ENCODE peak calls at places on chromosomes 2 and 18, in seven cellular contexts. One of them, this sample, is unnamed.

GRCh38 chr2:144426981-144427479 is 92.9 kb downstream of the ZEB2 start:
- DNase-seq in H9: no peak
- DNase-seq in IMR-90: peak
- DNase-seq in neuronal stem cell: no peak
- DNase-seq in H1: no peak
- DNase-seq in mesenchymal stem cell: peak
- DNase-seq in trophoblast cell: no peak
- DNase-seq in this sample: peak

GRCh38 chr2:197042613-197043248 is 116.2 kb upstream of the PGAP1 start:
- DNase-seq in H9: no peak
- DNase-seq in IMR-90: peak
- DNase-seq in neuronal stem cell: no peak
- DNase-seq in H1: no peak
- DNase-seq in mesenchymal stem cell: no peak
- DNase-seq in trophoblast cell: no peak
- DNase-seq in this sample: no peak

GRCh38 chr2:126715111-126715510 is 59.2 kb downstream of the GYPC start:
- DNase-seq in H9: no peak
- DNase-seq in IMR-90: no peak
- DNase-seq in neuronal stem cell: no peak
- DNase-seq in H1: peak
- DNase-seq in mesenchymal stem cell: no peak
- DNase-seq in trophoblast cell: no peak
- DNase-seq in this sample: no peak

GRCh38 chr2:23361185-23361584 is 23.8 kb upstream of the KLHL29 start:
- DNase-seq in H9: no peak
- DNase-seq in IMR-90: peak
- DNase-seq in neuronal stem cell: no peak
- DNase-seq in H1: no peak
- DNase-seq in mesenchymal stem cell: no peak
- DNase-seq in trophoblast cell: no peak
- DNase-seq in this sample: no peak

GRCh38 chr18:7946724-7947377 is 379.7 kb downstream of the PTPRM start:
- DNase-seq in H9: no peak
- DNase-seq in IMR-90: peak
- DNase-seq in neuronal stem cell: no peak
- DNase-seq in H1: no peak
- DNase-seq in mesenchymal stem cell: peak
- DNase-seq in trophoblast cell: no peak
- DNase-seq in this sample: peak

GRCh38 chr2:207765541-207765940 is 4.2 kb downstream of the FZD5 start:
- DNase-seq in H9: peak
- DNase-seq in IMR-90: no peak
- DNase-seq in neuronal stem cell: peak
- DNase-seq in H1: no peak
- DNase-seq in mesenchymal stem cell: no peak
- DNase-seq in trophoblast cell: no peak
- DNase-seq in this sample: peak

GRCh38 chr18:57026316-57026715 is 120.6 kb upstream of the BOD1L2 start:
- DNase-seq in H9: no peak
- DNase-seq in IMR-90: peak
- DNase-seq in neuronal stem cell: no peak
- DNase-seq in H1: no peak
- DNase-seq in mesenchymal stem cell: peak
- DNase-seq in trophoblast cell: no peak
- DNase-seq in this sample: no peak

GRCh38 chr2:179186126-179186525 is 78.5 kb downstream of the SESTD1 start:
- DNase-seq in H9: no peak
- DNase-seq in IMR-90: peak
- DNase-seq in neuronal stem cell: no peak
- DNase-seq in H1: no peak
- DNase-seq in mesenchymal stem cell: peak
- DNase-seq in trophoblast cell: no peak
- DNase-seq in this sample: no peak

GRCh38 chr2:61439241-61440002 is 31.5 kb downstream of the USP34 start:
- DNase-seq in H9: no peak
- DNase-seq in IMR-90: no peak
- DNase-seq in neuronal stem cell: no peak
- DNase-seq in H1: no peak
- DNase-seq in mesenchymal stem cell: no peak
- DNase-seq in trophoblast cell: peak
- DNase-seq in this sample: no peak

GRCh38 chr2:220687231-220687843 is 884.8 kb downstream of the EPHA4 start:
- DNase-seq in H9: peak
- DNase-seq in IMR-90: peak
- DNase-seq in neuronal stem cell: peak
- DNase-seq in H1: peak
- DNase-seq in mesenchymal stem cell: peak
- DNase-seq in trophoblast cell: peak
- DNase-seq in this sample: peak

GRCh38 chr2:221969087-221969829 is 329.5 kb downstream of the PAX3 start:
- DNase-seq in H9: no peak
- DNase-seq in IMR-90: peak
- DNase-seq in neuronal stem cell: peak
- DNase-seq in H1: no peak
- DNase-seq in mesenchymal stem cell: peak
- DNase-seq in trophoblast cell: peak
- DNase-seq in this sample: peak

GRCh38 chr2:217360111-217360510 is 500.2 kb upstream of the TNP1 start:
- DNase-seq in H9: no peak
- DNase-seq in IMR-90: no peak
- DNase-seq in neuronal stem cell: no peak
- DNase-seq in H1: no peak
- DNase-seq in mesenchymal stem cell: no peak
- DNase-seq in trophoblast cell: no peak
- DNase-seq in this sample: no peak

GRCh38 chr2:23926289-23926749 is 604 bp downstream of the ATAD2B start:
- DNase-seq in H9: peak
- DNase-seq in IMR-90: no peak
- DNase-seq in neuronal stem cell: peak
- DNase-seq in H1: no peak
- DNase-seq in mesenchymal stem cell: no peak
- DNase-seq in trophoblast cell: peak
- DNase-seq in this sample: peak

GRCh38 chr2:28287261-28287915 is 105.3 kb upstream of the FOSL2 start:
- DNase-seq in H9: no peak
- DNase-seq in IMR-90: peak
- DNase-seq in neuronal stem cell: no peak
- DNase-seq in H1: no peak
- DNase-seq in mesenchymal stem cell: peak
- DNase-seq in trophoblast cell: no peak
- DNase-seq in this sample: no peak

GRCh38 chr2:134279417-134279816 is 25.5 kb downstream of the MGAT5 start:
- DNase-seq in H9: no peak
- DNase-seq in IMR-90: no peak
- DNase-seq in neuronal stem cell: no peak
- DNase-seq in H1: no peak
- DNase-seq in mesenchymal stem cell: no peak
- DNase-seq in trophoblast cell: no peak
- DNase-seq in this sample: no peak

GRCh38 chr2:30915485-30915884 is 108.2 kb upstream of the CAPN13 start:
- DNase-seq in H9: peak
- DNase-seq in IMR-90: peak
- DNase-seq in neuronal stem cell: peak
- DNase-seq in H1: peak
- DNase-seq in mesenchymal stem cell: no peak
- DNase-seq in trophoblast cell: peak
- DNase-seq in this sample: peak

GRCh38 chr18:8615397-8616025 is 6.3 kb downstream of the RAB12 start:
- DNase-seq in H9: no peak
- DNase-seq in IMR-90: peak
- DNase-seq in neuronal stem cell: no peak
- DNase-seq in H1: no peak
- DNase-seq in mesenchymal stem cell: peak
- DNase-seq in trophoblast cell: peak
- DNase-seq in this sample: peak

GRCh38 chr18:56307771-56308170 is 330.6 kb downstream of the TXNL1 start:
- DNase-seq in H9: no peak
- DNase-seq in IMR-90: no peak
- DNase-seq in neuronal stem cell: no peak
- DNase-seq in H1: no peak
- DNase-seq in mesenchymal stem cell: no peak
- DNase-seq in trophoblast cell: no peak
- DNase-seq in this sample: peak

GRCh38 chr2:239644016-239644415 is 243.2 kb upstream of the HDAC4 start:
- DNase-seq in H9: no peak
- DNase-seq in IMR-90: no peak
- DNase-seq in neuronal stem cell: no peak
- DNase-seq in H1: no peak
- DNase-seq in mesenchymal stem cell: peak
- DNase-seq in trophoblast cell: peak
- DNase-seq in this sample: peak

GRCh38 chr2:107992069-107992468 is 5.7 kb downstream of the SLC5A7 start:
- DNase-seq in H9: no peak
- DNase-seq in IMR-90: no peak
- DNase-seq in neuronal stem cell: no peak
- DNase-seq in H1: no peak
- DNase-seq in mesenchymal stem cell: no peak
- DNase-seq in trophoblast cell: no peak
- DNase-seq in this sample: no peak

GRCh38 chr2:110977388-110977787 is 143.3 kb upstream of the BCL2L11 start:
- DNase-seq in H9: no peak
- DNase-seq in IMR-90: no peak
- DNase-seq in neuronal stem cell: no peak
- DNase-seq in H1: no peak
- DNase-seq in mesenchymal stem cell: no peak
- DNase-seq in trophoblast cell: no peak
- DNase-seq in this sample: no peak

GRCh38 chr2:237352279-237352845 is 61.6 kb downstream of the COL6A3 start:
- DNase-seq in H9: no peak
- DNase-seq in IMR-90: no peak
- DNase-seq in neuronal stem cell: no peak
- DNase-seq in H1: no peak
- DNase-seq in mesenchymal stem cell: no peak
- DNase-seq in trophoblast cell: no peak
- DNase-seq in this sample: no peak

GRCh38 chr2:69195706-69196105 is 182.7 kb downstream of the ANTXR1 start:
- DNase-seq in H9: no peak
- DNase-seq in IMR-90: no peak
- DNase-seq in neuronal stem cell: no peak
- DNase-seq in H1: no peak
- DNase-seq in mesenchymal stem cell: no peak
- DNase-seq in trophoblast cell: peak
- DNase-seq in this sample: no peak

GRCh38 chr2:169354244-169354643 is 8.1 kb downstream of the LRP2 start:
- DNase-seq in H9: no peak
- DNase-seq in IMR-90: no peak
- DNase-seq in neuronal stem cell: no peak
- DNase-seq in H1: no peak
- DNase-seq in mesenchymal stem cell: no peak
- DNase-seq in trophoblast cell: no peak
- DNase-seq in this sample: no peak

DNA sequence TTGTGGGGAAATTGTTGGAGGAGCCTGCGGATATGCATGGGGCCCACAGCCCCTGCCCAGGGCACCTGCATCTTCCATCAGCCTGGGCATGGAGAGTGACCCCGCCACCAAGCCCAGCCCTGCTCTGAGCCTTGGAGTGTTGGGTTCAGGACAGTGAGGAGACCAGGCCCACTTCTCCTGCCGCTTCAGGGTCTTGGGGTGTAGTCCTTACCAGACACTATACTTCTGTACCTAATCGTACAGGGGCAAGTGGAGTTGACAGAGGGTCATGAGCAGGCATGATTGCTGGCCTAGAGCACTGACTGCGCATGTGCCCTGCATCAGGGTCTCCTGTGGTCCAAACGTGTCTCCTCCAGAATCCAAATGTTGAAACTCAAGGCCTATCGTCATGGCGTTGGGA is 108.9 kb upstream of the ZNF236 start:
- DNase-seq in H9: no peak
- DNase-seq in IMR-90: no peak
- DNase-seq in neuronal stem cell: no peak
- DNase-seq in H1: no peak
- DNase-seq in mesenchymal stem cell: no peak
- DNase-seq in trophoblast cell: no peak
- DNase-seq in this sample: no peak
- H3K23ac ChIP-seq in H9: no peak
- H3K23ac ChIP-seq in IMR-90: no peak
- H3K23ac ChIP-seq in neuronal stem cell: no peak
- H3K23ac ChIP-seq in H1: no peak
- H3K23ac ChIP-seq in mesenchymal stem cell: no peak
- H3K23ac ChIP-seq in trophoblast cell: no peak
- H3K23ac ChIP-seq in this sample: no peak

GRCh38 chr2:139469985-139470384 is 689.8 kb upstream of the NXPH2 start:
- DNase-seq in H9: no peak
- DNase-seq in IMR-90: no peak
- DNase-seq in neuronal stem cell: no peak
- DNase-seq in H1: no peak
- DNase-seq in mesenchymal stem cell: no peak
- DNase-seq in trophoblast cell: no peak
- DNase-seq in this sample: no peak

DNA sequence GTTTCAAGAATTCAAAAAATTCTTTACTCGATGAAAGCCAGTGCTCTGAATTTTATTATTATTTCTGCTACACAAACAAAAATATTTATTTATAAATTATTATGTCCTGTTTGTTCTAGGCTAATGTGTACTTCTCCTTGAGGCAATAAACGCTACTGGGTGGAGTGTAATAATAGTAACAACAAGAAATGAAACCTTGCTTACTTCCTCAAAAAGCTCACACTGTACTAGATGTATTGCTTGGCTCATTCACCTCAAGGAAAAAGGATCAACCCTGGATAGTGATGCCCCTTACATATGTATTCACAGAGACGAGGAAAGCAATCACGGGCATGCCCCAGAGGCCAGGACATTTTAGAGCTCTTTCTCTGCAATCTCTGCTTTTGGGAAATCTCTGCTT is 685.6 kb upstream of the NXPH2 start:
- DNase-seq in H9: no peak
- DNase-seq in IMR-90: no peak
- DNase-seq in neuronal stem cell: no peak
- DNase-seq in H1: no peak
- DNase-seq in mesenchymal stem cell: no peak
- DNase-seq in trophoblast cell: no peak
- DNase-seq in this sample: no peak
- H3K23ac ChIP-seq in H9: no peak
- H3K23ac ChIP-seq in IMR-90: no peak
- H3K23ac ChIP-seq in neuronal stem cell: no peak
- H3K23ac ChIP-seq in H1: no peak
- H3K23ac ChIP-seq in mesenchymal stem cell: no peak
- H3K23ac ChIP-seq in trophoblast cell: no peak
- H3K23ac ChIP-seq in this sample: no peak

GRCh38 chr2:73232471-73233153 is 427 bp downstream of the PRADC1 start:
- DNase-seq in H9: no peak
- DNase-seq in IMR-90: no peak
- DNase-seq in neuronal stem cell: no peak
- DNase-seq in H1: no peak
- DNase-seq in mesenchymal stem cell: no peak
- DNase-seq in trophoblast cell: peak
- DNase-seq in this sample: no peak
- H3K23ac ChIP-seq in H9: no peak
- H3K23ac ChIP-seq in IMR-90: peak
- H3K23ac ChIP-seq in neuronal stem cell: peak
- H3K23ac ChIP-seq in H1: no peak
- H3K23ac ChIP-seq in mesenchymal stem cell: no peak
- H3K23ac ChIP-seq in trophoblast cell: no peak
- H3K23ac ChIP-seq in this sample: peak

GRCh38 chr2:8989536-8990079 is 13.9 kb downstream of the MBOAT2 start:
- DNase-seq in H9: no peak
- DNase-seq in IMR-90: no peak
- DNase-seq in neuronal stem cell: no peak
- DNase-seq in H1: no peak
- DNase-seq in mesenchymal stem cell: no peak
- DNase-seq in trophoblast cell: no peak
- DNase-seq in this sample: no peak
- H3K23ac ChIP-seq in H9: no peak
- H3K23ac ChIP-seq in IMR-90: peak
- H3K23ac ChIP-seq in neuronal stem cell: no peak
- H3K23ac ChIP-seq in H1: no peak
- H3K23ac ChIP-seq in mesenchymal stem cell: no peak
- H3K23ac ChIP-seq in trophoblast cell: no peak
- H3K23ac ChIP-seq in this sample: no peak